ENCODE peak calls at places on chromosomes 4 and X, in six cellular contexts. G, H, D, O, J and K are unnamed samples. For H3K9me3, the result is how much of the 10 kb centered on the place peaks cover.

GRCh38 chrX:20139966-20140365 is 1.7 kb downstream of the EIF1AX start:
- DNase-seq in G (no peak), H (no peak), D (no peak), O (no peak), J (no peak), K (no peak)

GRCh38 chr4:140675599-140676231 is 80.5 kb downstream of the TBC1D9 start:
- DNase-seq in G (no peak), H (no peak), D (no peak), O (no peak), J (no peak), K (no peak)

GRCh38 chrX:101478366-101478765 is 6.9 kb upstream of the ARMCX4 start:
- DNase-seq in G (no peak), H (no peak), D (no peak), O (no peak), J (no peak), K (no peak)

GRCh38 chr4:184575306-184575705 is 73.9 kb downstream of the CASP3 start:
- DNase-seq in G (no peak), H (no peak), D (no peak), O (no peak), J (no peak), K (no peak)

GRCh38 chr4:120304801-120305200 is 238.2 kb upstream of the MAD2L1 start:
- DNase-seq in G (no peak), H (no peak), D (no peak), O (no peak), J (no peak), K (no peak)

GRCh38 chr4:94447754-94448411 is 3.9 kb upstream of the PDLIM5 start:
- DNase-seq in G (no peak), H (no peak), D (no peak), O (no peak), J (no peak), K (no peak)

GRCh38 chr4:124943145-124943889 is 230.8 kb upstream of the ANKRD50 start:
- DNase-seq in G (no peak), H (no peak), D (no peak), O (no peak), J (no peak), K (no peak)

GRCh38 chr4:184313710-184314659 is 96.3 kb upstream of the ENPP6 start:
- DNase-seq in G (peak), H (no peak), D (peak), O (no peak), J (no peak), K (no peak)

GRCh38 chrX:35244796-35245508 is 302.4 kb downstream of the FAM47B start:
- DNase-seq in G (no peak), H (no peak), D (no peak), O (peak), J (peak), K (no peak)

GRCh38 chr4:183823394-183823793 is 81.7 kb upstream of the STOX2 start:
- DNase-seq in G (no peak), H (no peak), D (peak), O (peak), J (peak), K (no peak)

GRCh38 chr4:4693258-4693657 is 151.4 kb upstream of the STX18 start:
- DNase-seq in G (no peak), H (no peak), D (no peak), O (no peak), J (no peak), K (no peak)

GRCh38 chr4:184826315-184827266 is 823 bp upstream of the ACSL1 start:
- DNase-seq in G (peak), H (peak), D (no peak), O (no peak), J (peak), K (peak)

GRCh38 chr4:140718240-140718639 is 37.9 kb downstream of the TBC1D9 start:
- DNase-seq in G (no peak), H (no peak), D (no peak), O (no peak), J (no peak), K (no peak)

GRCh38 chrX:2226906-2227656 is 273.7 kb downstream of the DHRSX start:
- DNase-seq in G (no peak), H (no peak), D (no peak), O (no peak), J (no peak), K (no peak)

GRCh38 chrX:154727418-154728323 is 23.2 kb downstream of the GAB3 start:
- DNase-seq in G (no peak), H (no peak), D (peak), O (peak), J (no peak), K (no peak)

GRCh38 chrX:154351183-154352011 is 23.0 kb downstream of the FLNA start:
- DNase-seq in G (peak), H (peak), D (no peak), O (peak), J (no peak), K (no peak)

GRCh38 chr4:161186750-161187149 is 977.0 kb downstream of the FSTL5 start:
- DNase-seq in G (no peak), H (no peak), D (no peak), O (no peak), J (no peak), K (no peak)

GRCh38 chr4:170497105-170497504 is 407.3 kb upstream of the AADAT start:
- DNase-seq in G (no peak), H (no peak), D (no peak), O (no peak), J (no peak), K (no peak)

GRCh38 chrX:108000751-108001150 is 18.6 kb upstream of the TEX13B start:
- DNase-seq in G (no peak), H (no peak), D (no peak), O (no peak), J (no peak), K (no peak)

GRCh38 chrX:110563276-110563675 is 204.6 kb downstream of the RTL9 start:
- DNase-seq in G (no peak), H (no peak), D (no peak), O (no peak), J (no peak), K (no peak)

GRCh38 chrX:21725498-21725897 is 32.4 kb downstream of the SMPX start:
- DNase-seq in G (no peak), H (peak), D (no peak), O (no peak), J (no peak), K (peak)

GRCh38 chr4:105951198-105951597 is 55.9 kb downstream of the NPNT start:
- DNase-seq in G (no peak), H (no peak), D (no peak), O (no peak), J (no peak), K (no peak)

GRCh38 chrX:71107762-71108360 is 1.3 kb upstream of the CXorf65 start:
- DNase-seq in G (peak), H (peak), D (no peak), O (no peak), J (no peak), K (no peak)

GRCh38 chr4:169795585-169795984 is 37.8 kb upstream of the HPF1 start:
- DNase-seq in G (no peak), H (no peak), D (no peak), O (no peak), J (no peak), K (no peak)

GRCh38 chr4:206054-206453 is 81.8 kb downstream of the ZNF718 start:
- DNase-seq in G (no peak), H (no peak), D (no peak), O (no peak), J (no peak), K (no peak)
- H3K9me3 ChIP-seq in G (under half), H (under half), D (under half), O (under half), J (under half), K (under half)

DNA sequence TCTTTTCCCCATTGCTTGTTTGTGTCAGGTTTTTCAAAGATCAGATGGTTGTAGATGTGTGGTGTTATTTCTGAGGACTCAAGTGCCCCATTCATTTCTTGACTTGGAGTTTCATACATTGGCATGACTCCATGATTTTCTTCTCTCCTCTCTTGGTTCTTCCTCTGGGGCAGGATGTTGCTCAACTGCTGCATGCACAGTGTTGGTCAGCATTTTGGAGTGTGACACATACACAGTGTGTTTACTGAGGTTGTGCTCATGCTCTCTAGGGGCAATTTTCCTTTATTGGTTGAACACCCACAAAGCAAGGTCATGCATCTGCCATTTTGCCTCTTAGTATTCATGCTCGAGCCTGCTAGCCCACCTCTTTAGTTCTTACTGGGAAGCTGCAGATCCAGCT is 1993.8 kb downstream of the ARAP2 start:
- DNase-seq in G (no peak), H (no peak), D (no peak), O (no peak), J (no peak), K (no peak)
- H3K9me3 ChIP-seq in G (under half), H (under half), D (under half), O (under half), J (under half), K (under half)

GRCh38 chrX:129423191-129423590 is 100.1 kb downstream of the SMARCA1 start:
- DNase-seq in G (no peak), H (no peak), D (no peak), O (no peak), J (no peak), K (no peak)

DNA sequence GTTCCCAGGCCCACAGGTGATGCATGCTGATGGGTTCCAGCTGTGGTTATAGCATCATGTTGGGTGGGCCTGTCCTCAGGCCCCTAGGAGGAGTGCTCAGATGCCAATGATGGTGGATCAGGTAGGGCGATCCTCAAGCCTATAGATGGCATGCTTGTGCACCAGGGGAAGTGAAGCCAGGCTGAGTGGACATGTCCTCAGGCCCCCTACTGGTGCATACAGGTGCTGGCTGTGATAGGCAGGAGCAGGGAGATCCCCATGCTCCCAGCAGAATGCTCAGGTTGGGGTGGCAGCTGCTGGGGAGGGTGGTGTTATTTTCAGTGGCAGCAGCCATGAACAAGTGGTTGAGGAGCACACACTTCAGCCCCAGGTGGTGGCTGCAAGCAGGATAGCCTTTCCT is 96.0 kb downstream of the SMARCA1 start:
- DNase-seq in G (no peak), H (no peak), D (no peak), O (no peak), J (peak), K (peak)
- H3K9me3 ChIP-seq in G (under half), H (under half), D (under half), O (under half), J (under half), K (under half)

GRCh38 chr4:23401572-23401971 is 488.3 kb downstream of the PPARGC1A start:
- DNase-seq in G (no peak), H (no peak), D (no peak), O (no peak), J (no peak), K (no peak)
- H3K9me3 ChIP-seq in G (under half), H (under half), D (under half), O (under half), J (under half), K (under half)

DNA sequence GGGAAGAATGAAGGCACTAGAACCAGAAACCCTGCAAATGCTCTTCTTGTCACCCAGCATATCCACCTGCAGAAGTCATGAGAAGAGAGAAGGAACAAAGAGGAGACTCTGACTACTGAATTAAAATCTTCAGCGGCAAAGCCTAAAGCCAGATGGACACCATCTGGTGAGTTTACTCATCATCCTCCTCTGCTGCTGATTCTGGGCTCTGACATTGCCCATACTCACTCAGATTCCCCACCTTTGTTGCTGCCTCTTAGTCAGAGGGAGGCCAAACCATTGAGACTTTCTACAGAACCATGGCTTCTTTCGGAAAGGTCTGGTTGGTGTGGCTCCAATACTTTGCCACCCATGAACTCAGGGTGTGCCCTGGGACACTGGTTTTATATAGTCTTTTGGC is 181.7 kb downstream of the AR start:
- DNase-seq in G (no peak), H (no peak), D (no peak), O (no peak), J (no peak), K (no peak)
- H3K9me3 ChIP-seq in G (under half), H (under half), D (under half), O (under half), J (under half), K (under half)

GRCh38 chrX:78543281-78543680 is 115.8 kb downstream of the RTL3 start:
- DNase-seq in G (no peak), H (no peak), D (no peak), O (no peak), J (no peak), K (no peak)
- H3K9me3 ChIP-seq in G (under half), H (under half), D (under half), O (under half), J (under half), K (under half)